ENCODE peak calls at places on chromosomes 11 and 22, in six cellular contexts. W is heart right ventricle, T is sigmoid colon, J is kidney epithelial cell, Q is HFFc6, L is suprapubic skin. X is an unnamed sample.

GRCh38 chr11:118609380-118610219 is 2.2 kb downstream of the PHLDB1 start:
- DNase-seq in W (peak; percentile 38), T (peak; percentile 70), J (no peak), Q (peak; percentile 30), L (peak; percentile 68), X (no peak)

GRCh38 chr11:25943031-25943430 is 388.9 kb upstream of the ANO3 start:
- DNase-seq in W (no peak), T (no peak), J (no peak), Q (no peak), L (no peak), X (no peak)

GRCh38 chr22:41870786-41871185 is 37.9 kb downstream of the SREBF2 start:
- DNase-seq in W (no peak), T (no peak), J (no peak), Q (no peak), L (no peak), X (no peak)

GRCh38 chr11:93933230-93933629 is 82.8 kb upstream of the VSTM5 start:
- DNase-seq in W (no peak), T (no peak), J (no peak), Q (no peak), L (no peak), X (no peak)

GRCh38 chr11:61923166-61924015 is 6.0 kb upstream of the RAB3IL1 start:
- DNase-seq in W (peak; percentile 84), T (peak; percentile 95), J (no peak), Q (peak; percentile 18), L (peak; percentile 93), X (peak; percentile 72)

GRCh38 chr11:67483901-67484665 is 1.3 kb downstream of the AIP start:
- DNase-seq in W (no peak), T (no peak), J (no peak), Q (no peak), L (no peak), X (no peak)

GRCh38 chr11:44029507-44029845 is 18.3 kb upstream of the ACCSL start:
- DNase-seq in W (no peak), T (no peak), J (no peak), Q (no peak), L (no peak), X (no peak)

GRCh38 chr11:12111482-12112149 is 1.2 kb downstream of the MICAL2 start:
- DNase-seq in W (no peak), T (no peak), J (no peak), Q (no peak), L (no peak), X (no peak)

GRCh38 chr11:131624526-131624925 is 254.1 kb downstream of the NTM start:
- DNase-seq in W (no peak), T (no peak), J (peak; percentile 19), Q (peak; percentile 41), L (no peak), X (no peak)

GRCh38 chr22:39526736-39527171 is 5.8 kb downstream of the RPS19BP1 start:
- DNase-seq in W (no peak), T (no peak), J (no peak), Q (no peak), L (no peak), X (no peak)

GRCh38 chr11:128086794-128087193 is 500.6 kb downstream of the ETS1 start:
- DNase-seq in W (no peak), T (no peak), J (no peak), Q (no peak), L (no peak), X (no peak)

GRCh38 chr11:1468002-1468401 is 18.6 kb downstream of the MOB2 start:
- DNase-seq in W (no peak), T (no peak), J (no peak), Q (no peak), L (no peak), X (no peak)
- TF ChIP-seq CTCF in W (no peak), T (no peak), J (no peak), Q (no peak), L (no peak), X (no peak)

DNA sequence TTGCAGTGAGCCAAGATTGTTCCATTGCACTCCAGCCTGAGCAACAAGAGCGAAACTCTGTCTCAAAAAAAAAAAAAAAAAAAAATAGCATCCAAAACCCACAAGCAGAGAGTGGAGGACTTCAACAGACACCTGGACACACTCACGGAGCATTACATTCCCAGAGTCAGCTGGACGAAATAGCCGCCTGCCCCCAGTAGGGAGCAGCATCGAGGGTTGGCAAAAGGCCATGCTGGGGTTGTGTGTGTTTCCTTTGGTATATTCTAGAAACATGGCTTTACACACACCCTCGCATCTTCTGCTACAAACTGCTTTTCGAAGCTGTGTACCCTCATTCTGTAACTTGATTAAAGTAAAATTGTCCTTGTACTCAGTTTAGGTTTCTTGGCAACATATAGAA is 5.3 kb downstream of the ADA2 start:
- DNase-seq in W (peak; percentile 70), T (peak; percentile 70), J (no peak), Q (no peak), L (no peak), X (no peak)
- TF ChIP-seq CTCF in W (peak; percentile 29), T (peak; percentile 10), J (peak; percentile 32), Q (peak; percentile 40), L (no peak), X (peak; percentile 68)

GRCh38 chr11:76237914-76238313 is 31.6 kb upstream of the WNT11 start:
- DNase-seq in W (no peak), T (no peak), J (no peak), Q (peak; percentile 25), L (no peak), X (no peak)
- TF ChIP-seq CTCF in W (no peak), T (no peak), J (peak; percentile 11), Q (peak; percentile 40), L (no peak), X (peak; percentile 29)

GRCh38 chr22:19841641-19842385 is 12.9 kb downstream of the GNB1L start:
- DNase-seq in W (no peak), T (peak; percentile 29), J (no peak), Q (no peak), L (no peak), X (no peak)
- TF ChIP-seq CTCF in W (no peak), T (no peak), J (no peak), Q (no peak), L (no peak), X (no peak)

GRCh38 chr11:6623391-6624363 is 4.5 kb upstream of the TPP1 start:
- DNase-seq in W (no peak), T (no peak), J (no peak), Q (no peak), L (no peak), X (peak; percentile 64)

GRCh38 chr11:6625156-6625831 is 6.1 kb upstream of the TPP1 start:
- DNase-seq in W (no peak), T (no peak), J (no peak), Q (no peak), L (no peak), X (peak; percentile 60)

GRCh38 chr11:6619021-6619745 is at the start of gene TPP1:
- DNase-seq in W (peak; percentile 96), T (peak; percentile 98), J (peak; percentile 74), Q (peak; percentile 92), L (peak; percentile 97), X (peak; percentile 89)

GRCh38 chr11:6621711-6622211 is 2.5 kb upstream of the TPP1 start:
- DNase-seq in W (no peak), T (no peak), J (no peak), Q (no peak), L (no peak), X (no peak)

DNA sequence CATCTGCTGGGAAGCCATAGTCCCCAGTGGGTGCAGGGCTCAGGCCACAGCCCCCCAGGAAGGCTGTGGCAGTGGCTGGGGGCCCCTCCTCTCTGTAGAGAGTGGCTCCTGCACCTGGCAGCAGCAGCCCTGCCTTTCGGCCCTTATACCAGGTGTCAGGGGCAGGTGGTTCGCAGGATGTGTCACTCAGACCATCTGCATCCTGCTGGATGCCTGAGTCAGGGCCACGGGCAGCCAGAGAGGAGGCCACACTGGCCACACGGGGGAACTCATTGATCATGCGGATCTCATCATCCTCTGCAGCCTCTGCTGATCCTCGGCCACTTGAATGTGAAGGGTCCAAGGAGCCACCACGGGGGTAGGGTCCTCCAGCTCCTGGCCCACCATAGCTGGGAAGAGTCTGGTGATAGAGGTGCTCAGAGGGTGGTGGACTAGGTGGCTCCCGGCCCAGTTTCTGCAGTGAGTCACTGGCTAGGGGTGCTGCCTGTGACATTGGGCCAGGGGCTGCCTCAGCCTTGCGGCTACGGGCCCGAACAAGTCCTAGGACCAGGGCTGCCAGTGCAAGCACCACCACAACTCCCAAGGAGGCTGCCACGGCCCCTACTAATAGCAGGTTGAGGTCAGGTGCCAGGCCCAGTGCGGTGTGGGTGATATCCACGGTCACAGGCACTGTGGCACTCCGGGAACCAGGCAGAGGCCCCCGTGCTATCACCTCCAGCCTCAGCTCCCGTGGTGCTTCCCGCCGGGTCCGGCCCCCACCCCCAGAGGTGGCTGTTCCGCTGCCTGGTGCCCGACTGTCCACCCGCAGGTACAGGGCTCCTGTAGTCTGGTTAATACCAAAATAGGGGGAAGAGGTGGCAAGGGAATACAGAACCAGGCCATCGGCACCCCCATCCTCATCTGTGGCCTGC is 3.3 kb upstream of the TPP1 start:
- DNase-seq in W (no peak), T (no peak), J (no peak), Q (no peak), L (no peak), X (peak; percentile 65)
- TF ChIP-seq CTCF in W (no peak), T (no peak), J (no peak), Q (no peak), L (no peak), X (no peak)

DNA sequence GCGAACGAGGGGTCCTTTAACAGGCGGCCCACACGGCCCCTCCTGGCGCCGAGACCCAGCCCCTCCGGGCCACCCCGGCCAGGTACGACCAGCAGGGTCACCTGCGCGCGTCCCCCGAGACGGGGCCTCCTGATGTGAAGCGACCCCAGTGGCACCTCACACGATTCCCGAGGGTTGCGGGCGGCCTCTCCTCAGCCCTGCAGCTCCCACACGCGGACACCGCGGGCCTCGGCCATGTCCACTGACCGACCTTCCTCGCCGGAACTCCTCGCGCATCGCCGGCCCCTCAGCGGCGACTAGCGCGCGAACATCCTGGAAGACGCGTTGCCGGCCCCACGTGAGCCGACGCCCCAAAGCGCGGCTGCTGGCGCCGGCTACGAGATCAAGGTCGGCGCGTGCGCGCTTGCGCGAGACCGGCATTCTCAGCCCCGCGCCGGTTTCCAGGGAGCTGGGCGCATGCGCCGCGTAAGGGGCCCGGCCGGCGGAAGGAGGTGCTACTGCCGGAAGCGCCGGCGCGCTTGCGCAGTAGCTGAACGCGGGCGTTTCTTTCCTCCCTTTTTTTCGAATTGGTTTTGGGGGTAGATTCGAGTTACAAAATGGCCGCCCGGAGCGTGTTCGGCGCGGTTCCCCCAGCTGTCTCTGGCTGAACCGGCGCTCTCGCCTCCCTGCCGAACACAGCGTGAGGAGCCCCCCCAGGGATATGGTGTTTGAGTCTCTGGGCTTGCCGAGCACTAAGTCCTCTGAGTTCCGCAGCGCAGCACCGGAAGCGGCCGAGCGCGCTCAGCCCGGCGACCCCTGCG is at the start of gene NUP50:
- DNase-seq in W (peak; percentile 94), T (peak; percentile 97), J (peak; percentile 76), Q (peak; percentile 95), L (peak; percentile 95), X (peak; percentile 98)
- TF ChIP-seq CTCF in W (no peak), T (no peak), J (no peak), Q (no peak), L (no peak), X (no peak)

X was measured in type B pancreatic cell.